ENCODE peak calls at places on chromosomes 12 and 14, in four cellular contexts. One of them, this sample, is unnamed.

GRCh38 chr12:1911598-1912575 is 6.6 kb downstream of the CACNA2D4 start:
- DNase-seq in choroid plexus epithelial cell: no peak
- DNase-seq in LNCaP clone FGC: no peak
- DNase-seq in H1: no peak
- DNase-seq in this sample: no peak

GRCh38 chr12:90801776-90802175 is 153.2 kb downstream of the CCER1 start:
- DNase-seq in choroid plexus epithelial cell: no peak
- DNase-seq in LNCaP clone FGC: no peak
- DNase-seq in H1: no peak
- DNase-seq in this sample: no peak

GRCh38 chr12:58920102-58920955 is at the start of gene LRIG3:
- DNase-seq in choroid plexus epithelial cell: peak
- DNase-seq in LNCaP clone FGC: no peak
- DNase-seq in H1: no peak
- DNase-seq in this sample: peak

GRCh38 chr12:98701166-98701565 is 56.1 kb downstream of the APAF1 start:
- DNase-seq in choroid plexus epithelial cell: peak
- DNase-seq in LNCaP clone FGC: peak
- DNase-seq in H1: no peak
- DNase-seq in this sample: no peak

GRCh38 chr12:110247340-110248095 is 33.5 kb upstream of the ATP2A2 start:
- DNase-seq in choroid plexus epithelial cell: peak
- DNase-seq in LNCaP clone FGC: no peak
- DNase-seq in H1: no peak
- DNase-seq in this sample: no peak

GRCh38 chr12:26971963-26972362 is 33.7 kb downstream of the FGFR1OP2 start:
- DNase-seq in choroid plexus epithelial cell: no peak
- DNase-seq in LNCaP clone FGC: no peak
- DNase-seq in H1: no peak
- DNase-seq in this sample: no peak

GRCh38 chr12:47867496-47867941 is 37.3 kb downstream of the VDR start:
- DNase-seq in choroid plexus epithelial cell: peak
- DNase-seq in LNCaP clone FGC: no peak
- DNase-seq in H1: no peak
- DNase-seq in this sample: no peak

GRCh38 chr12:113416091-113416754 is 6.0 kb upstream of the SDSL start:
- DNase-seq in choroid plexus epithelial cell: peak
- DNase-seq in LNCaP clone FGC: no peak
- DNase-seq in H1: no peak
- DNase-seq in this sample: no peak

GRCh38 chr14:94132285-94132887 is 3.0 kb upstream of the IFI27L2 start:
- DNase-seq in choroid plexus epithelial cell: peak
- DNase-seq in LNCaP clone FGC: peak
- DNase-seq in H1: no peak
- DNase-seq in this sample: peak

GRCh38 chr12:45756666-45757065 is 27.2 kb downstream of the ARID2 start:
- DNase-seq in choroid plexus epithelial cell: peak
- DNase-seq in LNCaP clone FGC: no peak
- DNase-seq in H1: no peak
- DNase-seq in this sample: no peak

GRCh38 chr14:38203929-38204716 is 3.6 kb upstream of the SSTR1 start:
- DNase-seq in choroid plexus epithelial cell: no peak
- DNase-seq in LNCaP clone FGC: no peak
- DNase-seq in H1: no peak
- DNase-seq in this sample: no peak

GRCh38 chr12:111405856-111406473 is at the start of gene SH2B3:
- DNase-seq in choroid plexus epithelial cell: no peak
- DNase-seq in LNCaP clone FGC: no peak
- DNase-seq in H1: no peak
- DNase-seq in this sample: no peak

GRCh38 chr12:92138144-92138543 is 7.5 kb downstream of the BTG1 start:
- DNase-seq in choroid plexus epithelial cell: no peak
- DNase-seq in LNCaP clone FGC: no peak
- DNase-seq in H1: no peak
- DNase-seq in this sample: no peak

GRCh38 chr14:23485311-23485710 is 15.8 kb downstream of the NGDN start:
- DNase-seq in choroid plexus epithelial cell: no peak
- DNase-seq in LNCaP clone FGC: no peak
- DNase-seq in H1: no peak
- DNase-seq in this sample: no peak

GRCh38 chr14:58977366-58977765 is 211.1 kb upstream of the DAAM1 start:
- DNase-seq in choroid plexus epithelial cell: peak
- DNase-seq in LNCaP clone FGC: no peak
- DNase-seq in H1: no peak
- DNase-seq in this sample: no peak

GRCh38 chr12:48817957-48818830 is at the start of gene CACNB3:
- DNase-seq in choroid plexus epithelial cell: peak
- DNase-seq in LNCaP clone FGC: no peak
- DNase-seq in H1: no peak
- DNase-seq in this sample: peak

GRCh38 chr12:480831-481230 is 21.1 kb downstream of the B4GALNT3 start:
- DNase-seq in choroid plexus epithelial cell: no peak
- DNase-seq in LNCaP clone FGC: no peak
- DNase-seq in H1: no peak
- DNase-seq in this sample: no peak

GRCh38 chr12:127485528-127485927 is 781.4 kb upstream of the TMEM132C start:
- DNase-seq in choroid plexus epithelial cell: peak
- DNase-seq in LNCaP clone FGC: no peak
- DNase-seq in H1: peak
- DNase-seq in this sample: no peak

GRCh38 chr14:76514599-76514998 is 138.7 kb downstream of the ESRRB start:
- DNase-seq in choroid plexus epithelial cell: peak
- DNase-seq in LNCaP clone FGC: no peak
- DNase-seq in H1: no peak
- DNase-seq in this sample: no peak

GRCh38 chr14:64828096-64828495 is 51.6 kb downstream of the SPTB start:
- DNase-seq in choroid plexus epithelial cell: no peak
- DNase-seq in LNCaP clone FGC: no peak
- DNase-seq in H1: no peak
- DNase-seq in this sample: no peak

GRCh38 chr12:2894961-2895360 is 4.3 kb downstream of the TULP3 start:
- DNase-seq in choroid plexus epithelial cell: no peak
- DNase-seq in LNCaP clone FGC: no peak
- DNase-seq in H1: no peak
- DNase-seq in this sample: no peak

GRCh38 chr14:29227631-29228030 is 461.0 kb downstream of the FOXG1 start:
- DNase-seq in choroid plexus epithelial cell: peak
- DNase-seq in LNCaP clone FGC: no peak
- DNase-seq in H1: no peak
- DNase-seq in this sample: no peak

GRCh38 chr12:110262442-110263388 is 18.3 kb upstream of the ATP2A2 start:
- DNase-seq in choroid plexus epithelial cell: peak
- DNase-seq in LNCaP clone FGC: no peak
- DNase-seq in H1: no peak
- DNase-seq in this sample: no peak

GRCh38 chr12:25155031-25155576 is 39.9 kb downstream of the DNAI7 start:
- DNase-seq in choroid plexus epithelial cell: peak
- DNase-seq in LNCaP clone FGC: no peak
- DNase-seq in H1: no peak
- DNase-seq in this sample: no peak

GRCh38 chr12:16613199-16613598 is 7.2 kb upstream of the LMO3 start:
- DNase-seq in choroid plexus epithelial cell: no peak
- DNase-seq in LNCaP clone FGC: no peak
- DNase-seq in H1: no peak
- DNase-seq in this sample: no peak

GRCh38 chr14:75254901-75255300 is 23.7 kb upstream of the FOS start:
- DNase-seq in choroid plexus epithelial cell: no peak
- DNase-seq in LNCaP clone FGC: no peak
- DNase-seq in H1: no peak
- DNase-seq in this sample: no peak

GRCh38 chr12:85564786-85565185 is 271.4 kb downstream of the RASSF9 start:
- DNase-seq in choroid plexus epithelial cell: no peak
- DNase-seq in LNCaP clone FGC: no peak
- DNase-seq in H1: no peak
- DNase-seq in this sample: no peak

GRCh38 chr12:104588048-104588942 is 131.5 kb downstream of the CHST11 start:
- DNase-seq in choroid plexus epithelial cell: peak
- DNase-seq in LNCaP clone FGC: no peak
- DNase-seq in H1: no peak
- DNase-seq in this sample: no peak

GRCh38 chr12:18429366-18429765 is 168.0 kb downstream of the PIK3C2G start:
- DNase-seq in choroid plexus epithelial cell: no peak
- DNase-seq in LNCaP clone FGC: no peak
- DNase-seq in H1: no peak
- DNase-seq in this sample: no peak

GRCh38 chr12:18431776-18432175 is 170.5 kb downstream of the PIK3C2G start:
- DNase-seq in choroid plexus epithelial cell: no peak
- DNase-seq in LNCaP clone FGC: no peak
- DNase-seq in H1: no peak
- DNase-seq in this sample: no peak

GRCh38 chr12:18428416-18428815 is 167.1 kb downstream of the PIK3C2G start:
- DNase-seq in choroid plexus epithelial cell: peak
- DNase-seq in LNCaP clone FGC: no peak
- DNase-seq in H1: no peak
- DNase-seq in this sample: no peak

GRCh38 chr12:18432211-18432610 is 170.9 kb downstream of the PIK3C2G start:
- DNase-seq in choroid plexus epithelial cell: no peak
- DNase-seq in LNCaP clone FGC: no peak
- DNase-seq in H1: no peak
- DNase-seq in this sample: no peak

DNA sequence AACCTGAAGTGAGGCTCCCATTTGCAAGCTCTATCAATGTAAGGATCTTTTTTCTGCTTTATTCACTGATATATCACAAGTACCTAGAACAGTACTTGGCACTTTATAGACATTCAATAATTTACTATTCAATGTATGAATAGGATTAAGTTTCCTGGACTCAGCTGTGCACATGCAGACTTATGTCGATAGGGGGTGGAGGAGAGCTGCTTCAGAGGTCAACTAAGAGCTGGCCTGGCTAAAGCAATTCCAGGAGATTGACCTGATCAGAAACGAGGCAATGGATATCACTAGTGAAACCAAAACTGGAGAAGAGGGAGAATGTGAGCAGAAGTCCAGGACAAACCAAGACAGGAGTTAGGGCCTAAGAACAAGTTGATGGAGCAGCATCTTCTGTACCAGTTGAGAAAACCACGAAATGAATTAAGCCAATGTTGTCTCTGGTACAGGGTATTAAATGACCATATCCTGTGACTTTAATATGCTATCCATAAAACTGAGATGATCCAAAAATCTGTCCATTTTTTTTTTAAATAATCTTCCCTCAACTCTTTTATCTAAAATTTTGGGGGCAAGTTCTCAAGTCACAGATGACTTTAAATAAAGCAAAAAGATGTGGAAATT is 169.2 kb downstream of the PIK3C2G start:
- DNase-seq in choroid plexus epithelial cell: peak
- DNase-seq in LNCaP clone FGC: peak
- DNase-seq in H1: no peak
- DNase-seq in this sample: peak
- TF ChIP-seq CTCF in choroid plexus epithelial cell: peak
- TF ChIP-seq CTCF in LNCaP clone FGC: peak
- TF ChIP-seq CTCF in H1: peak
- TF ChIP-seq CTCF in this sample: peak

GRCh38 chr12:75623631-75624118 is 112.3 kb upstream of the KRR1 start:
- DNase-seq in choroid plexus epithelial cell: peak
- DNase-seq in LNCaP clone FGC: no peak
- DNase-seq in H1: no peak
- DNase-seq in this sample: no peak
- TF ChIP-seq CTCF in choroid plexus epithelial cell: peak
- TF ChIP-seq CTCF in LNCaP clone FGC: peak
- TF ChIP-seq CTCF in H1: no peak
- TF ChIP-seq CTCF in this sample: peak

DNA sequence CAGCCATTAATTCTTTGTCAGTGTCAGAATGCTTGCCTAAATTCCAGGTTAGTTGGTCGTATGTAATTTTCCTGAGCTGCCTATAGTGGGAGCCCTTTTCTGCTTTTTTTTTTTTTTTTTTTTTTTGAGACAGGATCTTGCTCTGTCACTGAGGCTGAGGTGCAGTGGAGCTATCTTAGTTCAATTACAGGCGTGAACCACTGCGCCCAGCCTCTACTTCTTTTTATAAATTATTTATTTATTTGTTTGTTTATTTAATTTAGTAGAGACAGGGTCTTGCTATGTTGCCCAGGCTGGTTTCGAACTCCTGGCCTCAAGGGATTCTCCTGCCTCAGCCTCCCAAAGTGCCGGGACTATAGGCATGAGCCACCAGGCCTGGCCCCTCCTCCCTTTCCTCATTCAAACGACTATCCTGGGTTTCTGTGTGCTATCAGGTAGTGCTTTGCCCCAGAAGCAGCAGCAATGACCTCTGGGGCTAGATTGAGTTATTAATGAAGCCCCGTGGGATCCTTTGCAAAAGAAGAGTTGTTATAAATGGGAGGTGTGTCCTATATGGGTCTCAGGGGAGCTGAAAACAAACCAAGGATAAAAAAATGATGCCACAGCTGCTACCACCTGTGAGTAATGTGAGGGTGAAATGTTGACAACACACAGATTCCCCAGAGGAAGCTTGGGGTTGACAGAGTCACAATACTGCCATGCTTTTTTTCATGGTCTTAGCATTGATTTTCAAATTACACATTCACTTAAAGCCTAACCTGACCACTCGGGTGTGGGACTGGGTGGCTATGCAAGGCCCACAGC is 34.6 kb upstream of the NFKBIA start:
- DNase-seq in choroid plexus epithelial cell: peak
- DNase-seq in LNCaP clone FGC: no peak
- DNase-seq in H1: no peak
- DNase-seq in this sample: no peak
- TF ChIP-seq CTCF in choroid plexus epithelial cell: peak
- TF ChIP-seq CTCF in LNCaP clone FGC: peak
- TF ChIP-seq CTCF in H1: no peak
- TF ChIP-seq CTCF in this sample: peak

GRCh38 chr12:76878899-76879709 is at the start of gene CSRP2:
- DNase-seq in choroid plexus epithelial cell: peak
- DNase-seq in LNCaP clone FGC: no peak
- DNase-seq in H1: peak
- DNase-seq in this sample: peak

GRCh38 chr12:76879710-76880025 is 849 bp upstream of the CSRP2 start:
- DNase-seq in choroid plexus epithelial cell: no peak
- DNase-seq in LNCaP clone FGC: no peak
- DNase-seq in H1: no peak
- DNase-seq in this sample: no peak

GRCh38 chr12:76876696-76877229 is 2.1 kb downstream of the CSRP2 start:
- DNase-seq in choroid plexus epithelial cell: no peak
- DNase-seq in LNCaP clone FGC: no peak
- DNase-seq in H1: no peak
- DNase-seq in this sample: no peak

GRCh38 chr12:76880156-76881023 is 1.6 kb upstream of the CSRP2 start:
- DNase-seq in choroid plexus epithelial cell: peak
- DNase-seq in LNCaP clone FGC: peak
- DNase-seq in H1: no peak
- DNase-seq in this sample: no peak

GRCh38 chr12:76878045-76878898 is 547 bp downstream of the CSRP2 start:
- DNase-seq in choroid plexus epithelial cell: peak
- DNase-seq in LNCaP clone FGC: no peak
- DNase-seq in H1: no peak
- DNase-seq in this sample: peak
- TF ChIP-seq CTCF in choroid plexus epithelial cell: peak
- TF ChIP-seq CTCF in LNCaP clone FGC: no peak
- TF ChIP-seq CTCF in H1: peak
- TF ChIP-seq CTCF in this sample: peak

DNA sequence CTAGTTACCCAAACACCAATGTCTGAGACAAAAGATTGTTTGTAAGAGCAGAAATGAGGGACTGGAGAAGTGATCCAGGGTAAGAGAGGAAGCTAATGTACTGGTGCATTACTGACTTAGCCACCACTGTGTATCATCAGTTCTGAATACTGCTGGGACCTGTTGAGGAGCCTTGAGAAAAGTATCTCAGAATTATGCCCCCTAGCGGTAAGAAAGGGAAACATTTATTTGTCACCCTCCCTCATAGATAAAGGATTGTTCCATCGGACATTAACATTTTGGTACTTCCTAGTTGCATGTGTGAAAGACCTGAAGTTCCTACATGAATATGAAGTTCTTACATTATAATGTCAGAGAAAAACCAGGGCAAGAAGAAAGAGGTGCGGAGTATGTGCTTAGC is 612.5 kb downstream of the FSCB start:
- DNase-seq in choroid plexus epithelial cell: no peak
- DNase-seq in LNCaP clone FGC: peak
- DNase-seq in H1: no peak
- DNase-seq in this sample: no peak
- TF ChIP-seq CTCF in choroid plexus epithelial cell: peak
- TF ChIP-seq CTCF in LNCaP clone FGC: peak
- TF ChIP-seq CTCF in H1: no peak
- TF ChIP-seq CTCF in this sample: peak